ENCODE peak calls at places on chromosomes 2 and 18, in seven cellular contexts. A is transverse colon; X is hypothalamus; Z is stomach; K is stimulated activated CD4-positive, alpha-beta T cell treated with anti-CD3 and anti-CD28 coated beads, Interleukin-4, amount 100 ng/mL, for 1 hour; V is cardiac fibroblast; M is Calu3. S is an unnamed sample.

GRCh38 chr2:201900362-201900761 is 94.0 kb downstream of the CDK15 start:
- DNase-seq in A (no peak), X (no peak), Z (no peak), K (no peak), V (no peak), M (peak; percentile 32), S (no peak)

GRCh38 chr2:112793449-112793978 is 9.2 kb upstream of the IL1A start:
- DNase-seq in A (no peak), X (no peak), Z (no peak), K (no peak), V (peak; percentile 33), M (no peak), S (no peak)

GRCh38 chr18:78621141-78621540 is 358.5 kb upstream of the SALL3 start:
- DNase-seq in A (no peak), X (no peak), Z (no peak), K (no peak), V (no peak), M (no peak), S (no peak)

GRCh38 chr2:19073522-19073921 is 284.9 kb downstream of the OSR1 start:
- DNase-seq in A (no peak), X (no peak), Z (no peak), K (no peak), V (no peak), M (peak; percentile 46), S (peak; percentile 70)

GRCh38 chr2:181949047-181949446 is 36.6 kb upstream of the PPP1R1C start:
- DNase-seq in A (no peak), X (no peak), Z (no peak), K (no peak), V (peak; percentile 32), M (no peak), S (no peak)

GRCh38 chr2:169609264-169609663 is 25.1 kb downstream of the PPIG start:
- DNase-seq in A (no peak), X (no peak), Z (no peak), K (no peak), V (no peak), M (no peak), S (no peak)

GRCh38 chr2:38037757-38038615 is 38.0 kb downstream of the CYP1B1 start:
- DNase-seq in A (no peak), X (peak; percentile 36), Z (no peak), K (peak; percentile 5), V (peak; percentile 81), M (peak; percentile 27), S (peak; percentile 14)

GRCh38 chr2:175840261-175840660 is 161.8 kb downstream of the LNPK start:
- DNase-seq in A (no peak), X (no peak), Z (no peak), K (no peak), V (no peak), M (no peak), S (no peak)

GRCh38 chr2:98654702-98655488 is 46.5 kb downstream of the UNC50 start:
- DNase-seq in A (no peak), X (no peak), Z (no peak), K (peak; percentile 20), V (no peak), M (no peak), S (no peak)

GRCh38 chr18:55334875-55335274 is 253.1 kb downstream of the TCF4 start:
- DNase-seq in A (peak; percentile 16), X (no peak), Z (no peak), K (no peak), V (no peak), M (no peak), S (no peak)

GRCh38 chr2:187689372-187689771 is 135.1 kb upstream of the TFPI start:
- DNase-seq in A (no peak), X (no peak), Z (no peak), K (no peak), V (no peak), M (no peak), S (no peak)